ENCODE peak calls at places on chromosome 14, in nine cellular contexts. Y is heart left ventricle, E is brain microvascular endothelial cell, M is tibial nerve, Q is renal cortical epithelial cell, F is MCF 10A, Z is endothelial cell, P is HuH-7.5, A is psoas muscle. V is an unnamed sample.

GRCh38 chr14:23605931-23606585 is 27.5 kb upstream of the JPH4 start:
- DNase-seq in P (no peak), F (no peak), A (no peak), Z (no peak), M (no peak), Y (no peak), Q (no peak), E (no peak), V (no peak)

GRCh38 chr14:72883963-72884362 is 9.9 kb downstream of the DPF3 start:
- DNase-seq in E (peak; percentile 78), Z (no peak), Q (peak; percentile 44), Y (no peak), A (no peak), P (no peak), F (no peak), M (no peak), V (no peak)

GRCh38 chr14:24172871-24173281 is 996 bp downstream of the REC8 start:
- DNase-seq in Z (no peak), A (peak; percentile 47), P (no peak), Y (no peak), M (no peak), E (no peak), Q (no peak), F (no peak), V (no peak)

GRCh38 chr14:59481407-59482119 is 2.6 kb downstream of the L3HYPDH start:
- DNase-seq in M (no peak), F (peak; percentile 78), Y (no peak), Z (no peak), A (no peak), Q (peak; percentile 55), P (no peak), E (no peak), V (no peak)

GRCh38 chr14:99605299-99605961 is 1.4 kb upstream of the CCDC85C start:
- DNase-seq in A (peak; percentile 79), Q (no peak), Y (peak; percentile 60), M (no peak), F (peak; percentile 48), E (no peak), P (peak; percentile 78), Z (peak; percentile 41), V (no peak)

GRCh38 chr14:68668028-68668427 is 124.8 kb downstream of the ZFP36L1 start:
- DNase-seq in A (no peak), P (no peak), Y (no peak), M (no peak), F (no peak), Z (no peak), E (no peak), Q (no peak), V (no peak)

GRCh38 chr14:102579696-102580551 is 12.5 kb upstream of the RCOR1 start:
- DNase-seq in M (no peak), Z (no peak), F (peak; percentile 65), E (peak; percentile 43), P (no peak), A (no peak), Q (peak; percentile 14), Y (peak; percentile 34), V (no peak)

GRCh38 chr14:92325835-92326234 is 2.9 kb downstream of the SLC24A4 start:
- DNase-seq in Z (no peak), E (no peak), Y (no peak), Q (no peak), F (no peak), M (no peak), A (no peak), P (no peak), V (no peak)

GRCh38 chr14:86665975-86666374 is 1136.0 kb downstream of the FLRT2 start:
- DNase-seq in M (no peak), Y (no peak), E (no peak), Q (no peak), F (no peak), P (no peak), Z (no peak), A (no peak), V (no peak)

GRCh38 chr14:60515244-60515695 is 6.3 kb downstream of the SIX6 start:
- DNase-seq in Q (no peak), Y (no peak), Z (peak; percentile 50), A (peak; percentile 62), F (no peak), P (no peak), E (no peak), M (no peak), V (no peak)

GRCh38 chr14:29016050-29016900 is 249.7 kb downstream of the FOXG1 start:
- DNase-seq in Q (peak; percentile 23), A (no peak), F (peak; percentile 31), M (no peak), P (no peak), Y (no peak), E (peak; percentile 1), Z (peak; percentile 68), V (peak; percentile 58)

GRCh38 chr14:52313903-52314481 is at the start of gene PTGER2:
- DNase-seq in A (peak; percentile 89), M (peak; percentile 59), P (peak; percentile 48), Q (peak; percentile 87), E (peak; percentile 88), Y (peak; percentile 92), F (peak; percentile 92), Z (peak; percentile 48), V (peak; percentile 74)

GRCh38 chr14:35051796-35052195 is 5.7 kb downstream of the FAM177A1 start:
- DNase-seq in Q (peak; percentile 74), A (no peak), Y (no peak), M (no peak), E (peak; percentile 5), Z (no peak), F (no peak), P (no peak), V (no peak)

GRCh38 chr14:104080557-104081492 is 4.7 kb upstream of the ASPG start:
- DNase-seq in P (no peak), E (no peak), M (no peak), Q (no peak), A (no peak), Y (no peak), Z (no peak), F (no peak), V (no peak)

GRCh38 chr14:52918486-52918885 is 32.4 kb downstream of the FERMT2 start:
- DNase-seq in A (no peak), M (peak; percentile 26), E (peak; percentile 66), P (no peak), Z (no peak), Y (no peak), F (peak; percentile 62), Q (peak; percentile 70), V (no peak)

GRCh38 chr14:100622234-100622633 is 35.0 kb upstream of the BEGAIN start:
- DNase-seq in Y (peak; percentile 39), Z (no peak), Q (no peak), P (no peak), F (no peak), E (no peak), A (no peak), M (no peak), V (no peak)

GRCh38 chr14:93430319-93430801 is 379 bp upstream of the UNC79 start:
- DNase-seq in F (no peak), P (no peak), E (no peak), Y (no peak), Q (peak; percentile 25), A (no peak), Z (peak; percentile 28), M (no peak), V (peak; percentile 40)

GRCh38 chr14:77023001-77023996 is 5.2 kb downstream of the IRF2BPL start:
- DNase-seq in M (no peak), F (peak; percentile 52), A (no peak), Z (no peak), Q (peak; percentile 76), Y (no peak), E (no peak), P (peak; percentile 94), V (no peak)

GRCh38 chr14:104389326-104390220 is 190.0 kb upstream of the C14orf180 start:
- DNase-seq in M (no peak), Q (no peak), Y (peak; percentile 16), F (no peak), E (no peak), P (no peak), A (peak; percentile 42), Z (no peak), V (no peak)

GRCh38 chr14:95891742-95892141 is 15.1 kb downstream of the TUNAR start:
- DNase-seq in Y (no peak), M (no peak), A (no peak), F (peak; percentile 79), Q (peak; percentile 80), E (no peak), P (no peak), Z (no peak), V (no peak)

GRCh38 chr14:24428628-24429394 is 657 bp downstream of the CBLN3 start:
- DNase-seq in Y (no peak), M (no peak), Z (no peak), Q (no peak), P (no peak), E (no peak), A (no peak), F (no peak), V (no peak)

GRCh38 chr14:105475269-105475915 is 771 bp downstream of the CRIP2 start:
- DNase-seq in E (no peak), Q (peak; percentile 53), F (peak; percentile 66), A (no peak), Y (peak; percentile 79), Z (peak; percentile 28), P (no peak), M (no peak), V (no peak)

GRCh38 chr14:58969951-58970751 is 218.3 kb upstream of the DAAM1 start:
- DNase-seq in M (no peak), Q (peak; percentile 73), P (no peak), A (no peak), E (peak; percentile 41), F (no peak), Z (no peak), Y (no peak), V (no peak)

GRCh38 chr14:56124296-56124695 is 6.1 kb downstream of the PELI2 start:
- DNase-seq in P (no peak), M (no peak), Y (no peak), E (no peak), A (no peak), Z (no peak), F (no peak), Q (no peak), V (no peak)

GRCh38 chr14:38743941-38744611 is 359.0 kb downstream of the SEC23A start:
- DNase-seq in A (no peak), P (no peak), F (no peak), Y (no peak), Q (no peak), Z (no peak), M (no peak), E (no peak), V (no peak)

GRCh38 chr14:36524874-36525745 is 5.1 kb upstream of the NKX2-1 start:
- DNase-seq in P (peak; percentile 79), Y (no peak), A (peak; percentile 66), F (peak; percentile 30), Q (peak; percentile 9), M (no peak), Z (peak; percentile 87), E (no peak), V (no peak)

GRCh38 chr14:34604990-34605389 is 25.0 kb downstream of the SNX6 start:
- DNase-seq in M (no peak), Y (no peak), E (no peak), Q (peak; percentile 40), A (no peak), P (no peak), Z (no peak), F (peak; percentile 13), V (no peak)

GRCh38 chr14:29273513-29273912 is 506.9 kb downstream of the FOXG1 start:
- DNase-seq in Q (no peak), F (no peak), A (no peak), P (no peak), Y (no peak), E (no peak), Z (no peak), M (no peak), V (no peak)

GRCh38 chr14:76109087-76109880 is 42.4 kb upstream of the GPATCH2L start:
- DNase-seq in M (peak; percentile 55), Y (no peak), A (peak; percentile 83), Q (no peak), P (peak; percentile 34), Z (no peak), E (no peak), F (peak; percentile 91), V (no peak)

GRCh38 chr14:31025335-31026075 is at the start of gene AP4S1:
- DNase-seq in Z (peak; percentile 53), A (peak; percentile 74), M (peak; percentile 24), P (peak; percentile 69), E (no peak), Y (peak; percentile 43), Q (no peak), F (peak; percentile 40), V (peak; percentile 31)

GRCh38 chr14:63614964-63615363 is 26.7 kb downstream of the WDR89 start:
- DNase-seq in Q (no peak), F (no peak), A (no peak), P (no peak), E (peak; percentile 41), M (no peak), Y (no peak), Z (no peak), V (no peak)

V was measured in mesothelial cell of epicardium.